ENCODE peak calls at places on chromosomes 11 and 22, in five cellular contexts. One of them, this sample, is unnamed.

GRCh38 chr11:119055901-119056300 is 1.1 kb downstream of the HYOU1 start:
- DNase-seq in NCI-H345: no peak
- DNase-seq in NCI-H1092: no peak
- DNase-seq in mesothelial cell of epicardium: no peak
- DNase-seq in neuronal stem cell: no peak
- DNase-seq in this sample: no peak

GRCh38 chr11:12089473-12089872 is 20.9 kb upstream of the MICAL2 start:
- DNase-seq in NCI-H345: no peak
- DNase-seq in neuronal stem cell: no peak
- DNase-seq in NCI-H1092: no peak
- DNase-seq in mesothelial cell of epicardium: no peak
- DNase-seq in this sample: no peak

GRCh38 chr11:60914620-60915249 is 777 bp downstream of the TMEM109 start:
- DNase-seq in NCI-H345: no peak
- DNase-seq in NCI-H1092: no peak
- DNase-seq in mesothelial cell of epicardium: no peak
- DNase-seq in neuronal stem cell: no peak
- DNase-seq in this sample: no peak

GRCh38 chr22:41827671-41828070 is 5.2 kb upstream of the SREBF2 start:
- DNase-seq in mesothelial cell of epicardium: no peak
- DNase-seq in NCI-H345: no peak
- DNase-seq in NCI-H1092: no peak
- DNase-seq in neuronal stem cell: no peak
- DNase-seq in this sample: no peak

GRCh38 chr11:76701701-76702100 is 31.2 kb upstream of the LRRC32 start:
- DNase-seq in NCI-H1092: no peak
- DNase-seq in mesothelial cell of epicardium: no peak
- DNase-seq in NCI-H345: no peak
- DNase-seq in neuronal stem cell: no peak
- DNase-seq in this sample: no peak

GRCh38 chr11:70029831-70030811 is 48.0 kb upstream of the ANO1 start:
- DNase-seq in neuronal stem cell: no peak
- DNase-seq in mesothelial cell of epicardium: no peak
- DNase-seq in NCI-H345: no peak
- DNase-seq in NCI-H1092: no peak
- DNase-seq in this sample: no peak

GRCh38 chr11:67312187-67313021 is 9.1 kb downstream of the SSH3 start:
- DNase-seq in neuronal stem cell: no peak
- DNase-seq in NCI-H1092: no peak
- DNase-seq in NCI-H345: no peak
- DNase-seq in mesothelial cell of epicardium: no peak
- DNase-seq in this sample: no peak

GRCh38 chr11:70736937-70737640 is 338.8 kb downstream of the CTTN start:
- DNase-seq in NCI-H345: no peak
- DNase-seq in mesothelial cell of epicardium: no peak
- DNase-seq in NCI-H1092: no peak
- DNase-seq in neuronal stem cell: no peak
- DNase-seq in this sample: no peak

GRCh38 chr11:95245038-95245437 is 14.0 kb upstream of the SESN3 start:
- DNase-seq in NCI-H1092: no peak
- DNase-seq in NCI-H345: no peak
- DNase-seq in mesothelial cell of epicardium: no peak
- DNase-seq in neuronal stem cell: no peak
- DNase-seq in this sample: no peak

GRCh38 chr11:65551572-65552398 is 6.4 kb downstream of the LTBP3 start:
- DNase-seq in mesothelial cell of epicardium: no peak
- DNase-seq in neuronal stem cell: no peak
- DNase-seq in NCI-H1092: peak
- DNase-seq in NCI-H345: peak
- DNase-seq in this sample: peak

GRCh38 chr11:61609970-61610347 is 29.1 kb upstream of the SYT7 start:
- DNase-seq in NCI-H345: peak
- DNase-seq in mesothelial cell of epicardium: no peak
- DNase-seq in NCI-H1092: peak
- DNase-seq in neuronal stem cell: no peak
- DNase-seq in this sample: peak

GRCh38 chr11:130533113-130533803 is 84.8 kb downstream of the ADAMTS15 start:
- DNase-seq in mesothelial cell of epicardium: no peak
- DNase-seq in NCI-H345: no peak
- DNase-seq in neuronal stem cell: no peak
- DNase-seq in NCI-H1092: peak
- DNase-seq in this sample: no peak

GRCh38 chr22:29684244-29684643 is 35.6 kb upstream of the CABP7 start:
- DNase-seq in NCI-H1092: no peak
- DNase-seq in NCI-H345: no peak
- DNase-seq in neuronal stem cell: no peak
- DNase-seq in mesothelial cell of epicardium: no peak
- DNase-seq in this sample: no peak

GRCh38 chr11:108967571-108967970 is 302.7 kb downstream of the DDX10 start:
- DNase-seq in mesothelial cell of epicardium: no peak
- DNase-seq in NCI-H345: no peak
- DNase-seq in neuronal stem cell: no peak
- DNase-seq in NCI-H1092: peak
- DNase-seq in this sample: no peak

GRCh38 chr11:122045181-122045586 is 70.8 kb downstream of the BLID start:
- DNase-seq in neuronal stem cell: no peak
- DNase-seq in mesothelial cell of epicardium: no peak
- DNase-seq in NCI-H345: no peak
- DNase-seq in NCI-H1092: no peak
- DNase-seq in this sample: no peak

GRCh38 chr11:115980336-115980735 is 476.1 kb upstream of the CADM1 start:
- DNase-seq in NCI-H345: no peak
- DNase-seq in neuronal stem cell: no peak
- DNase-seq in mesothelial cell of epicardium: no peak
- DNase-seq in NCI-H1092: no peak
- DNase-seq in this sample: no peak

GRCh38 chr22:24824915-24825314 is 18.9 kb downstream of the SGSM1 start:
- DNase-seq in NCI-H345: no peak
- DNase-seq in NCI-H1092: no peak
- DNase-seq in neuronal stem cell: no peak
- DNase-seq in mesothelial cell of epicardium: no peak
- DNase-seq in this sample: no peak

GRCh38 chr11:35761887-35762286 is 99.3 kb downstream of the TRIM44 start:
- DNase-seq in NCI-H345: no peak
- DNase-seq in NCI-H1092: no peak
- DNase-seq in mesothelial cell of epicardium: no peak
- DNase-seq in neuronal stem cell: no peak
- DNase-seq in this sample: no peak

GRCh38 chr22:36253523-36254490 is 874 bp downstream of the APOL1 start:
- DNase-seq in neuronal stem cell: no peak
- DNase-seq in mesothelial cell of epicardium: no peak
- DNase-seq in NCI-H1092: peak
- DNase-seq in NCI-H345: peak
- DNase-seq in this sample: no peak

GRCh38 chr11:47607380-47607779 is 13.2 kb upstream of the C1QTNF4 start:
- DNase-seq in NCI-H1092: no peak
- DNase-seq in neuronal stem cell: no peak
- DNase-seq in mesothelial cell of epicardium: no peak
- DNase-seq in NCI-H345: no peak
- DNase-seq in this sample: no peak